ENCODE peak calls at places on chromosomes 12 and 14, in eight cellular contexts. One of them, this sample, is unnamed.

GRCh38 chr14:89589400-89590128 is 172.5 kb upstream of the FOXN3 start:
- DNase-seq in WTC11: no peak
- DNase-seq in stomach: no peak
- DNase-seq in NB4: peak; percentile 18
- DNase-seq in GM13977: no peak
- DNase-seq in psoas muscle: no peak
- DNase-seq in Peyer's patch: no peak
- DNase-seq in IMR-90: no peak
- DNase-seq in this sample: peak; percentile 46

GRCh38 chr14:68312884-68313725 is 479.8 kb downstream of the ZFP36L1 start:
- DNase-seq in Peyer's patch: peak; percentile 65
- DNase-seq in GM13977: peak; percentile 44
- DNase-seq in NB4: no peak
- DNase-seq in IMR-90: no peak
- DNase-seq in psoas muscle: no peak
- DNase-seq in WTC11: no peak
- DNase-seq in stomach: no peak
- DNase-seq in this sample: peak; percentile 62

GRCh38 chr14:91376547-91377477 is 40.8 kb downstream of the CCDC88C start:
- DNase-seq in psoas muscle: no peak
- DNase-seq in NB4: no peak
- DNase-seq in WTC11: no peak
- DNase-seq in GM13977: no peak
- DNase-seq in stomach: no peak
- DNase-seq in Peyer's patch: no peak
- DNase-seq in IMR-90: no peak
- DNase-seq in this sample: no peak

GRCh38 chr14:58307597-58308316 is 9.4 kb downstream of the ARID4A start:
- DNase-seq in psoas muscle: no peak
- DNase-seq in NB4: no peak
- DNase-seq in IMR-90: no peak
- DNase-seq in GM13977: no peak
- DNase-seq in WTC11: no peak
- DNase-seq in stomach: no peak
- DNase-seq in Peyer's patch: no peak
- DNase-seq in this sample: no peak

GRCh38 chr12:124647316-124647715 is 79.9 kb upstream of the NCOR2 start:
- DNase-seq in IMR-90: no peak
- DNase-seq in NB4: no peak
- DNase-seq in Peyer's patch: no peak
- DNase-seq in WTC11: no peak
- DNase-seq in psoas muscle: peak; percentile 10
- DNase-seq in GM13977: no peak
- DNase-seq in stomach: no peak
- DNase-seq in this sample: no peak

GRCh38 chr14:56514663-56515371 is 64.8 kb upstream of the TMEM260 start:
- DNase-seq in psoas muscle: no peak
- DNase-seq in WTC11: peak; percentile 16
- DNase-seq in NB4: peak; percentile 6
- DNase-seq in Peyer's patch: no peak
- DNase-seq in stomach: no peak
- DNase-seq in IMR-90: peak; percentile 45
- DNase-seq in GM13977: no peak
- DNase-seq in this sample: no peak

GRCh38 chr12:122308811-122309210 is 42.5 kb upstream of the VPS33A start:
- DNase-seq in IMR-90: peak; percentile 67
- DNase-seq in WTC11: no peak
- DNase-seq in stomach: no peak
- DNase-seq in psoas muscle: no peak
- DNase-seq in Peyer's patch: no peak
- DNase-seq in NB4: no peak
- DNase-seq in GM13977: no peak
- DNase-seq in this sample: no peak

GRCh38 chr14:98947911-98948595 is 323.9 kb downstream of the BCL11B start:
- DNase-seq in GM13977: no peak
- DNase-seq in psoas muscle: no peak
- DNase-seq in WTC11: no peak
- DNase-seq in IMR-90: no peak
- DNase-seq in stomach: no peak
- DNase-seq in NB4: peak; percentile 33
- DNase-seq in Peyer's patch: no peak
- DNase-seq in this sample: no peak

GRCh38 chr12:120369476-120370342 is 745 bp upstream of the MSI1 start:
- DNase-seq in Peyer's patch: no peak
- DNase-seq in WTC11: no peak
- DNase-seq in GM13977: no peak
- DNase-seq in NB4: no peak
- DNase-seq in psoas muscle: no peak
- DNase-seq in stomach: no peak
- DNase-seq in IMR-90: no peak
- DNase-seq in this sample: no peak

GRCh38 chr12:97899956-97900355 is 437.4 kb downstream of the RMST start:
- DNase-seq in GM13977: no peak
- DNase-seq in WTC11: no peak
- DNase-seq in stomach: no peak
- DNase-seq in Peyer's patch: no peak
- DNase-seq in psoas muscle: no peak
- DNase-seq in NB4: no peak
- DNase-seq in IMR-90: no peak
- DNase-seq in this sample: no peak

GRCh38 chr12:49154221-49154620 is 23.0 kb upstream of the TUBA1B start:
- DNase-seq in psoas muscle: no peak
- DNase-seq in IMR-90: no peak
- DNase-seq in Peyer's patch: no peak
- DNase-seq in GM13977: no peak
- DNase-seq in stomach: no peak
- DNase-seq in NB4: no peak
- DNase-seq in WTC11: no peak
- DNase-seq in this sample: no peak

GRCh38 chr14:104821971-104822608 is 21.2 kb downstream of the ZBTB42 start:
- DNase-seq in NB4: no peak
- DNase-seq in psoas muscle: no peak
- DNase-seq in WTC11: peak; percentile 9
- DNase-seq in Peyer's patch: peak; percentile 38
- DNase-seq in GM13977: no peak
- DNase-seq in IMR-90: no peak
- DNase-seq in stomach: peak; percentile 23
- DNase-seq in this sample: no peak

GRCh38 chr14:104818714-104819161 is 17.8 kb downstream of the ZBTB42 start:
- DNase-seq in stomach: peak; percentile 20
- DNase-seq in NB4: no peak
- DNase-seq in GM13977: no peak
- DNase-seq in IMR-90: no peak
- DNase-seq in Peyer's patch: peak; percentile 44
- DNase-seq in WTC11: peak; percentile 2
- DNase-seq in psoas muscle: no peak
- DNase-seq in this sample: no peak

GRCh38 chr14:104819361-104819771 is 18.5 kb downstream of the ZBTB42 start:
- DNase-seq in WTC11: peak; percentile 5
- DNase-seq in psoas muscle: no peak
- DNase-seq in stomach: peak; percentile 23
- DNase-seq in NB4: no peak
- DNase-seq in Peyer's patch: peak; percentile 36
- DNase-seq in IMR-90: no peak
- DNase-seq in GM13977: no peak
- DNase-seq in this sample: no peak

GRCh38 chr14:104821229-104821945 is 20.5 kb downstream of the ZBTB42 start:
- DNase-seq in Peyer's patch: peak; percentile 38
- DNase-seq in NB4: no peak
- DNase-seq in GM13977: no peak
- DNase-seq in stomach: no peak
- DNase-seq in WTC11: peak; percentile 10
- DNase-seq in psoas muscle: no peak
- DNase-seq in IMR-90: no peak
- DNase-seq in this sample: no peak

GRCh38 chr14:104820669-104821228 is 19.8 kb downstream of the ZBTB42 start:
- DNase-seq in IMR-90: peak; percentile 72
- DNase-seq in GM13977: no peak
- DNase-seq in psoas muscle: peak; percentile 57
- DNase-seq in WTC11: peak; percentile 76
- DNase-seq in NB4: no peak
- DNase-seq in Peyer's patch: peak; percentile 70
- DNase-seq in stomach: peak; percentile 76
- DNase-seq in this sample: no peak
- TF ChIP-seq CTCF in IMR-90: peak; percentile 71
- TF ChIP-seq CTCF in GM13977: no peak
- TF ChIP-seq CTCF in psoas muscle: peak; percentile 27
- TF ChIP-seq CTCF in WTC11: no peak
- TF ChIP-seq CTCF in NB4: no peak
- TF ChIP-seq CTCF in Peyer's patch: peak; percentile 65
- TF ChIP-seq CTCF in stomach: peak; percentile 46
- TF ChIP-seq CTCF in this sample: no peak

GRCh38 chr12:56161677-56162351 is 3.7 kb downstream of the MYL6 start:
- DNase-seq in IMR-90: no peak
- DNase-seq in stomach: no peak
- DNase-seq in Peyer's patch: no peak
- DNase-seq in NB4: no peak
- DNase-seq in WTC11: no peak
- DNase-seq in GM13977: no peak
- DNase-seq in psoas muscle: no peak
- DNase-seq in this sample: no peak

GRCh38 chr12:56160160-56160763 is 2.1 kb downstream of the MYL6 start:
- DNase-seq in NB4: peak; percentile 29
- DNase-seq in stomach: no peak
- DNase-seq in Peyer's patch: peak; percentile 81
- DNase-seq in psoas muscle: peak; percentile 49
- DNase-seq in WTC11: no peak
- DNase-seq in IMR-90: peak; percentile 35
- DNase-seq in GM13977: peak; percentile 41
- DNase-seq in this sample: peak; percentile 51

GRCh38 chr12:56159482-56160105 is 1.4 kb downstream of the MYL6 start:
- DNase-seq in psoas muscle: peak; percentile 49
- DNase-seq in WTC11: no peak
- DNase-seq in NB4: no peak
- DNase-seq in stomach: no peak
- DNase-seq in IMR-90: no peak
- DNase-seq in GM13977: no peak
- DNase-seq in Peyer's patch: no peak
- DNase-seq in this sample: no peak

GRCh38 chr12:56162468-56163290 is 4.5 kb downstream of the MYL6 start:
- DNase-seq in GM13977: no peak
- DNase-seq in stomach: no peak
- DNase-seq in IMR-90: no peak
- DNase-seq in WTC11: no peak
- DNase-seq in psoas muscle: no peak
- DNase-seq in NB4: no peak
- DNase-seq in Peyer's patch: no peak
- DNase-seq in this sample: no peak

DNA sequence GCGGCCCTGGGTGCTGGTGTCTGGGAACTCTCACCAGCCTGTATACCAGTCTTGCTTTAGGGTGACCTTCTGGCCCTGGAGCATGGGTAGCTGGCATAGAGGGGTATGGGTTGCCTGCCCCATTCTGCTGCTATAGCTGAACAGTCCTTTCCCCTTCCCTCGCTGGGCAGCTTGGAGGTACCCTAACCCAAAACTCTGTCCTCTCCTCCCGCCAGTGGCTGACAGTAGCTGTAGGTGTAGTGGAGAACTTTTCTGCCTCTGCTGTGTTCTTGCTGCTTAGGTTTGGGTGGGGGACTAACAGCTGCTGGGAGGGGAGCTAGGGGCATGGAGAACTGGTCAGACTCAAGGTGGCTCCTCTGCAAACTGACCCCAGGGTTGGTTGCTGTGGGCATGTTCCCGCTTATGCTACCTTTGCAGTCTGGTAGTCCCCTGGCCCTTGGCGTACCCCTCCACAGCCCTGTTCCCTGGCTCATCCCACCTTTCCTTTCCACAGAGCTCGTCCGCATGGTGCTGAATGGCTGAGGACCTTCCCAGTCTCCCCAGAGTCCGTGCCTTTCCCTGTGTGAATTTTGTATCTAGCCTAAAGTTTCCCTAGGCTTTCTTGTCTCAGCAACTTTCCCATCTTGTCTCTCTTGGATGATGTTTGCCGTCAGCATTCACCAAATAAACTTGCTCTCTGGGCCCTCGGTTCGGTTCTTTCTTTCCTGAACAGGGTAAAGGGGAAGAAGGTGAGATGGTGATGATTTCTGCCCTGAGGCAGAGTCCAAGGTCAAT is 2.9 kb downstream of the MYL6 start:
- DNase-seq in Peyer's patch: no peak
- DNase-seq in GM13977: no peak
- DNase-seq in stomach: no peak
- DNase-seq in NB4: no peak
- DNase-seq in psoas muscle: no peak
- DNase-seq in IMR-90: no peak
- DNase-seq in WTC11: no peak
- DNase-seq in this sample: no peak
- TF ChIP-seq CTCF in Peyer's patch: no peak
- TF ChIP-seq CTCF in GM13977: no peak
- TF ChIP-seq CTCF in stomach: no peak
- TF ChIP-seq CTCF in NB4: no peak
- TF ChIP-seq CTCF in psoas muscle: no peak
- TF ChIP-seq CTCF in IMR-90: no peak
- TF ChIP-seq CTCF in WTC11: no peak
- TF ChIP-seq CTCF in this sample: no peak

GRCh38 chr12:65323025-65323424 is 44.5 kb downstream of the MSRB3 start:
- DNase-seq in GM13977: no peak
- DNase-seq in stomach: no peak
- DNase-seq in IMR-90: no peak
- DNase-seq in WTC11: no peak
- DNase-seq in Peyer's patch: peak; percentile 52
- DNase-seq in psoas muscle: no peak
- DNase-seq in NB4: no peak
- DNase-seq in this sample: no peak
- TF ChIP-seq CTCF in GM13977: no peak
- TF ChIP-seq CTCF in stomach: no peak
- TF ChIP-seq CTCF in IMR-90: no peak
- TF ChIP-seq CTCF in WTC11: no peak
- TF ChIP-seq CTCF in Peyer's patch: no peak
- TF ChIP-seq CTCF in psoas muscle: no peak
- TF ChIP-seq CTCF in NB4: no peak
- TF ChIP-seq CTCF in this sample: no peak

GRCh38 chr14:104665663-104666522 is 23.5 kb upstream of the INF2 start:
- DNase-seq in Peyer's patch: peak; percentile 84
- DNase-seq in IMR-90: no peak
- DNase-seq in WTC11: no peak
- DNase-seq in NB4: no peak
- DNase-seq in stomach: peak; percentile 80
- DNase-seq in psoas muscle: no peak
- DNase-seq in GM13977: no peak
- DNase-seq in this sample: no peak
- TF ChIP-seq CTCF in Peyer's patch: peak; percentile 74
- TF ChIP-seq CTCF in IMR-90: peak; percentile 15
- TF ChIP-seq CTCF in WTC11: no peak
- TF ChIP-seq CTCF in NB4: no peak
- TF ChIP-seq CTCF in stomach: peak; percentile 22
- TF ChIP-seq CTCF in psoas muscle: peak; percentile 32
- TF ChIP-seq CTCF in GM13977: peak; percentile 21
- TF ChIP-seq CTCF in this sample: no peak